ENCODE peak calls at places on chromosome 7, in ten cellular contexts. P is mesothelial cell of epicardium, E is fibroblast of pulmonary artery, H is suprapubic skin, M is breast epithelium, J is foreskin fibroblast, G is heart left ventricle, Q is lung, R is fibroblast of mammary gland, C is H9. W is an unnamed sample.

GRCh38 chr7:117889611-117890010 is 16.4 kb upstream of the CTTNBP2 start:
- DNase-seq in R (no peak), P (no peak), G (no peak), E (no peak), J (no peak), M (no peak), C (no peak), H (no peak), Q (no peak), W (no peak)

GRCh38 chr7:71637578-71637977 is 505.6 kb downstream of the GALNT17 start:
- DNase-seq in H (no peak), P (no peak), R (peak), C (no peak), J (peak), M (no peak), Q (no peak), E (peak), G (no peak), W (no peak)

GRCh38 chr7:117427258-117427701 is at the start of gene ASZ1:
- DNase-seq in E (no peak), M (no peak), C (no peak), P (no peak), H (no peak), R (no peak), Q (no peak), J (no peak), G (no peak), W (no peak)

GRCh38 chr7:107742678-107743566 is 1.0 kb upstream of the CBLL1 start:
- DNase-seq in C (peak), M (peak), J (no peak), G (peak), Q (peak), P (peak), H (peak), E (no peak), R (no peak), W (no peak)

GRCh38 chr7:676246-676971 is 50.1 kb upstream of the DNAAF5 start:
- DNase-seq in J (no peak), P (no peak), E (no peak), H (no peak), R (no peak), M (no peak), C (no peak), G (no peak), Q (no peak), W (no peak)

GRCh38 chr7:151851160-151851751 is 25.7 kb downstream of the PRKAG2 start:
- DNase-seq in Q (peak), H (peak), P (no peak), E (no peak), C (no peak), J (no peak), R (no peak), M (peak), G (peak), W (no peak)

GRCh38 chr7:97390915-97391593 is 273.6 kb downstream of the SDHAF3 start:
- DNase-seq in E (peak), Q (no peak), R (no peak), G (no peak), J (no peak), M (no peak), H (no peak), P (no peak), C (no peak), W (no peak)

GRCh38 chr7:23098460-23098859 is 7.1 kb upstream of the KLHL7 start:
- DNase-seq in R (no peak), M (no peak), C (no peak), Q (no peak), P (no peak), E (no peak), G (no peak), H (no peak), J (no peak), W (no peak)

GRCh38 chr7:139482662-139483466 is 609 bp downstream of the KLRG2 start:
- DNase-seq in R (no peak), P (no peak), Q (no peak), J (no peak), H (no peak), E (peak), C (peak), M (no peak), G (no peak), W (no peak)

GRCh38 chr7:41256186-41256945 is 446.5 kb downstream of the INHBA start:
- DNase-seq in J (peak), P (no peak), E (no peak), C (no peak), R (peak), G (no peak), M (no peak), H (no peak), Q (no peak), W (no peak)

GRCh38 chr7:12921751-12922345 is 234.4 kb downstream of the ARL4A start:
- DNase-seq in E (no peak), G (no peak), Q (no peak), H (no peak), C (no peak), R (no peak), M (no peak), P (no peak), J (no peak), W (no peak)

GRCh38 chr7:76155938-76156337 is 45.8 kb upstream of the SRRM3 start:
- DNase-seq in H (peak), R (peak), J (peak), C (no peak), M (no peak), Q (peak), G (peak), E (peak), P (no peak), W (no peak)

GRCh38 chr7:28002638-28003037 is 178.0 kb downstream of the JAZF1 start:
- DNase-seq in E (peak), R (peak), P (no peak), J (no peak), C (no peak), Q (no peak), H (no peak), M (no peak), G (no peak), W (no peak)

GRCh38 chr7:7765422-7765821 is 47.0 kb upstream of the RPA3 start:
- DNase-seq in G (no peak), E (no peak), M (no peak), Q (no peak), R (no peak), H (no peak), J (no peak), P (no peak), C (no peak), W (no peak)

GRCh38 chr7:107327986-107328569 is 141.8 kb upstream of the GPR22 start:
- DNase-seq in M (no peak), J (peak), E (peak), C (no peak), G (no peak), Q (no peak), H (no peak), R (no peak), P (no peak), W (no peak)

GRCh38 chr7:92226981-92227380 is 18.7 kb downstream of the KRIT1 start:
- DNase-seq in G (no peak), Q (no peak), P (no peak), C (no peak), R (no peak), H (no peak), M (no peak), E (no peak), J (no peak), W (no peak)

GRCh38 chr7:34160261-34160752 is 255.0 kb downstream of the BMPER start:
- DNase-seq in Q (no peak), P (no peak), C (no peak), R (peak), E (peak), G (no peak), J (peak), H (no peak), M (no peak), W (no peak)

GRCh38 chr7:6652446-6653011 is 15.4 kb downstream of the ZNF316 start:
- DNase-seq in C (no peak), R (no peak), G (no peak), Q (no peak), E (no peak), P (no peak), H (no peak), J (no peak), M (no peak), W (no peak)

GRCh38 chr7:36971515-36972139 is 247.3 kb upstream of the AOAH start:
- DNase-seq in E (no peak), G (no peak), R (no peak), C (no peak), M (no peak), J (no peak), Q (no peak), H (no peak), P (no peak), W (no peak)

GRCh38 chr7:54637712-54638396 is 95.7 kb downstream of the VSTM2A start:
- DNase-seq in C (no peak), G (no peak), H (no peak), M (no peak), J (no peak), P (no peak), E (no peak), R (no peak), Q (no peak), W (no peak)

GRCh38 chr7:23967949-23968599 is 258.1 kb downstream of the STK31 start:
- DNase-seq in R (no peak), Q (no peak), P (no peak), M (no peak), C (no peak), H (no peak), J (no peak), G (no peak), E (no peak), W (no peak)

GRCh38 chr7:81638216-81638615 is 131.6 kb downstream of the HGF start:
- DNase-seq in P (no peak), C (no peak), R (peak), Q (no peak), J (peak), M (no peak), G (no peak), H (no peak), E (peak), W (no peak)

GRCh38 chr7:66700633-66701131 is 39.9 kb upstream of the RABGEF1 start:
- DNase-seq in J (no peak), H (no peak), M (no peak), C (no peak), G (no peak), Q (no peak), E (no peak), R (no peak), P (no peak), W (no peak)

GRCh38 chr7:148327379-148327778 is 263.2 kb upstream of the C7orf33 start:
- DNase-seq in J (no peak), R (peak), Q (no peak), E (no peak), M (no peak), H (no peak), G (no peak), C (no peak), P (no peak), W (no peak)

GRCh38 chr7:151904270-151904669 is 27.4 kb upstream of the PRKAG2 start:
- DNase-seq in J (no peak), R (no peak), G (no peak), Q (no peak), P (no peak), H (no peak), M (no peak), E (no peak), C (no peak), W (no peak)

GRCh38 chr7:76278540-76278939 is 23.9 kb upstream of the HSPB1 start:
- DNase-seq in G (no peak), Q (no peak), R (no peak), C (peak), E (no peak), M (no peak), J (no peak), P (no peak), H (no peak), W (no peak)

GRCh38 chr7:116689787-116690186 is 17.8 kb downstream of the MET start:
- DNase-seq in M (no peak), C (no peak), G (no peak), H (no peak), E (no peak), R (no peak), J (no peak), Q (peak), P (no peak), W (no peak)

GRCh38 chr7:76260171-76260703 is 42.2 kb upstream of the HSPB1 start:
- DNase-seq in H (no peak), R (peak), G (no peak), M (no peak), C (peak), J (no peak), P (peak), Q (no peak), E (peak), W (peak)

GRCh38 chr7:55065511-55066229 is 46.9 kb downstream of the EGFR start:
- DNase-seq in M (no peak), H (no peak), C (peak), P (no peak), E (peak), R (peak), Q (no peak), J (peak), G (no peak), W (no peak)

GRCh38 chr7:41930538-41931262 is 227.8 kb upstream of the INHBA start:
- DNase-seq in G (no peak), M (no peak), H (no peak), Q (no peak), E (peak), C (no peak), P (no peak), J (no peak), R (peak), W (no peak)

GRCh38 chr7:69832356-69832755 is 234.1 kb downstream of the AUTS2 start:
- DNase-seq in J (no peak), G (no peak), E (no peak), R (no peak), C (no peak), M (no peak), Q (no peak), H (no peak), P (no peak), W (no peak)

GRCh38 chr7:149681274-149681673 is 92.1 kb downstream of the ZNF467 start:
- DNase-seq in P (no peak), H (no peak), E (no peak), R (no peak), M (no peak), Q (no peak), G (no peak), J (no peak), C (no peak), W (no peak)

GRCh38 chr7:55515569-55516279 is 56.6 kb downstream of the VOPP1 start:
- DNase-seq in M (no peak), C (no peak), G (peak), J (no peak), R (no peak), Q (no peak), E (peak), H (no peak), P (no peak), W (no peak)

GRCh38 chr7:6166443-6166871 is 106.0 kb downstream of the CYTH3 start:
- DNase-seq in R (no peak), Q (no peak), H (no peak), J (no peak), G (no peak), E (no peak), P (no peak), M (no peak), C (no peak), W (no peak)

GRCh38 chr7:138935438-138936079 is 45.6 kb downstream of the KIAA1549 start:
- DNase-seq in R (peak), P (no peak), G (no peak), H (no peak), J (peak), E (peak), M (no peak), Q (no peak), C (no peak), W (no peak)

GRCh38 chr7:11335951-11336350 is 362.3 kb downstream of the PHF14 start:
- DNase-seq in H (no peak), G (no peak), M (no peak), C (no peak), R (no peak), Q (no peak), P (no peak), E (no peak), J (no peak), W (no peak)

GRCh38 chr7:77897004-77897547 is 98.5 kb downstream of the PHTF2 start:
- DNase-seq in C (no peak), E (no peak), P (no peak), Q (no peak), M (no peak), J (no peak), R (no peak), G (no peak), H (no peak), W (no peak)

DNA sequence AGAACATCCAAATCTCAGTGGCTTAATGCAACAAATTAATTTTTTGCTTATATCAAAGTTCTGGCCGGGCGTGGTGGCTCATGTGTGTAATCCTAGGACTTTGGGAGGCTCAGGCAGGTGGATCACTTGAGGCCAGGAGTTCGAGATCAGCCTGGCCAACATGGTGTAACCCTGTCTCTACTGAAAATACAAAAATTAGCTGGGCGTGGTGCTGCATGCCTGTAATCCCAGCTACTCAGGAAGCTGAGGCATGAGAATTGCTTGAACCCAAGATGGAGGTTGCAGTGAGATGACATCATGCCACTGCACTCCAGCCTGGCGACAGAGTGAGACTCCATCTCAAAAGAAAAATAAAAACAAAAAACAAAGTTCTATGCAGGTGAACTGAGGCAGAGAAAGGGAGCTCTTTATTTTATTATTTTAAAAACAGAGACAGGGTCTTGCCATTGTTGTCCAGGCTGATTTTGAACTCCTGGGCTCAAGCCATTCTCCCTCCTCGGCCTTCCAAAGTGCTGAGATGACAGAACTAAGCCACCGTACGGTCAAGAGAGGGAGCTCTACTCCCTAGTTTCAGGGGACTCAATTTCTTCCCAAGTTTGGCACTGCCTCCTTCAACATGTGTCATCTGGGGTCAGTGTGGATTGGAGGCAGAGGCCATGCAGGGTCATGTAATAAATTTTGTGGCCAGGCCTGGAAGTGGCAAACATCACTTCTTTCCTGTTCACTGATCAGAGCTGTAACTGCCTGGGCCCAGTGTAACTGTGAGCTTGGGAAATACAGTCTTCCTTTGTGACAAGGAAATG is 2.4 kb downstream of the ADCK2 start:
- DNase-seq in H (peak), C (peak), E (peak), R (peak), Q (no peak), J (peak), G (peak), M (no peak), P (no peak), W (no peak)
- TF ChIP-seq CTCF in H (no peak), C (peak), E (peak), R (peak), Q (peak), J (peak), G (peak), M (no peak), P (no peak), W (no peak)

DNA sequence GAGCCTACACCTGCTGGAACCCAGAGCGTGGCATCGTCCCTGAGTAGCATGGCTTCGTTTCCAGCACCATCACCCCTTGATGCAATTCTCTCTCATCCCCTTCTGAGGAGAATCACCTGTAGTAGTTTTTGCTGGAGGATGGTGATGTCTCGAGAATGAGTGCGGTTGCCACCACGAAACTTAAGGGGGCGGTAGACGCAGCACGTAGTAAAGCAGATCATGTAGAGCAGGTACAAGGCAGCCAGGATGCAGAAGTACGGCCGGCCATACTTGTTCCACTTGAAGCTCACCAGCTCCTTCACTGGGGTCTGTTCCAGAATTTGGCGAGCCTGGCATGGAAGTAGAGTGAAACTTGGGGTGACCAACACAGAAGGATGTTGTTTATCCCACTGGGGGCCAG is 8.1 kb downstream of the TRPV5 start:
- DNase-seq in G (no peak), E (no peak), C (peak), J (no peak), M (no peak), P (no peak), Q (no peak), H (no peak), R (no peak), W (no peak)
- TF ChIP-seq CTCF in G (no peak), E (no peak), C (peak), J (no peak), M (no peak), P (no peak), Q (no peak), H (no peak), R (no peak), W (no peak)

GRCh38 chr7:112546723-112547513 is 66.1 kb downstream of the LSMEM1 start:
- DNase-seq in C (peak), Q (no peak), P (no peak), E (peak), R (peak), J (no peak), M (no peak), H (no peak), G (no peak), W (no peak)
- TF ChIP-seq CTCF in C (peak), Q (no peak), P (no peak), E (no peak), R (no peak), J (no peak), M (no peak), H (no peak), G (no peak), W (no peak)

GRCh38 chr7:25180592-25180923 is 47.7 kb downstream of the NPVF start:
- DNase-seq in C (no peak), R (no peak), Q (no peak), P (no peak), M (no peak), H (no peak), G (no peak), J (no peak), E (no peak), W (no peak)

GRCh38 chr7:25179771-25180591 is 48.3 kb downstream of the NPVF start:
- DNase-seq in R (peak), G (peak), E (peak), P (peak), Q (peak), H (peak), M (peak), J (peak), C (peak), W (peak)

GRCh38 chr7:25181537-25181936 is 46.7 kb downstream of the NPVF start:
- DNase-seq in M (no peak), Q (no peak), P (no peak), E (no peak), J (no peak), G (no peak), C (no peak), R (no peak), H (no peak), W (no peak)

GRCh38 chr7:25179325-25179724 is 49.0 kb downstream of the NPVF start:
- DNase-seq in J (no peak), G (no peak), R (peak), P (no peak), E (no peak), H (no peak), M (no peak), Q (no peak), C (no peak), W (no peak)

GRCh38 chr7:25180946-25181345 is 47.3 kb downstream of the NPVF start:
- DNase-seq in C (peak), G (no peak), J (no peak), R (peak), H (no peak), M (no peak), E (no peak), Q (no peak), P (no peak), W (no peak)
- TF ChIP-seq CTCF in C (no peak), G (no peak), J (no peak), R (no peak), H (no peak), M (no peak), E (no peak), Q (no peak), P (no peak), W (no peak)

GRCh38 chr7:105399043-105399725 is 10.5 kb upstream of the SRPK2 start:
- DNase-seq in J (no peak), Q (no peak), P (no peak), G (no peak), R (peak), C (no peak), H (no peak), M (no peak), E (peak), W (no peak)
- TF ChIP-seq CTCF in J (peak), Q (no peak), P (peak), G (no peak), R (peak), C (no peak), H (no peak), M (no peak), E (peak), W (no peak)

DNA sequence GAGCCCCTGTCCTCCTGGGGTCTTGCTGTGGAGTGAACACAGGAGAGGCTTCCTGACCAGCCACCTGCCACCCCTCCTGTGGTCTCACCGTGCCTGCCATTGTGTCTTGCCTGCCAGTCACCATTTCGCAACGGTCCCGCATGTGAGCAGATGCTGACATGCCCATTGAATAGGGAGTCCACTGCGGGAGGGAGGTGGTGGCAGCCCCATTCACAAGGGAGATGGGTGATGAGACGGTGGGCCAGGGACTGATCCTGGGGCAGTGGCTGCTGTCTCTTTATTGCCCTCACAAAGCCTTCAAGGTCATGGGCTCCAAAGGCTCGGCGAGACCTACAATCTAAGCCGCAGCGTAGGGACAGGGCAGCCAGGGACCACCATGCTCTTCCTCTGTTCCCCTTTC is 76.0 kb upstream of the NPTX2 start:
- DNase-seq in P (no peak), J (no peak), R (no peak), G (no peak), E (no peak), Q (no peak), M (no peak), H (no peak), C (no peak), W (no peak)
- TF ChIP-seq CTCF in P (no peak), J (no peak), R (no peak), G (no peak), E (no peak), Q (no peak), M (no peak), H (no peak), C (no peak), W (no peak)

GRCh38 chr7:128010392-128011078 is 20.7 kb downstream of the LRRC4 start:
- DNase-seq in J (no peak), Q (no peak), P (no peak), C (no peak), H (no peak), M (no peak), G (no peak), E (no peak), R (no peak), W (no peak)
- TF ChIP-seq CTCF in J (no peak), Q (no peak), P (no peak), C (peak), H (no peak), M (no peak), G (no peak), E (peak), R (peak), W (no peak)

W was measured in natural killer cell.